ENCODE peak calls at places on chromosomes 3 and 15, in eight cellular contexts. J, N, I, R, D, T, F and L are unnamed samples.

GRCh38 chr3:168618827-168619226 is 523.1 kb upstream of the GOLIM4 start:
- DNase-seq in D (peak; percentile 56), I (no peak), F (no peak), R (no peak), N (no peak), J (no peak), T (no peak), L (no peak)

GRCh38 chr3:66483006-66483928 is 17.6 kb downstream of the LRIG1 start:
- DNase-seq in D (no peak), R (peak; percentile 73), I (no peak), F (peak; percentile 89), N (peak; percentile 84), T (peak; percentile 73), J (no peak), L (no peak)

GRCh38 chr3:17489139-17489538 is 253.3 kb downstream of the TBC1D5 start:
- DNase-seq in T (peak; percentile 77), N (no peak), J (peak; percentile 55), D (no peak), F (no peak), I (no peak), R (no peak), L (no peak)

GRCh38 chr3:148911173-148911572 is 46.1 kb downstream of the CPA3 start:
- DNase-seq in T (no peak), I (no peak), D (peak; percentile 25), N (no peak), J (peak; percentile 29), F (no peak), R (no peak), L (no peak)

GRCh38 chr15:88748651-88749050 is 54.6 kb upstream of the ACAN start:
- DNase-seq in N (no peak), T (no peak), J (no peak), I (no peak), F (no peak), D (no peak), R (no peak), L (no peak)

GRCh38 chr3:99651561-99651960 is 13.2 kb downstream of the COL8A1 start:
- DNase-seq in I (no peak), D (no peak), N (no peak), J (no peak), F (peak; percentile 58), R (peak; percentile 46), T (peak; percentile 81), L (peak; percentile 40)

GRCh38 chr3:154120903-154121235 is 321 bp upstream of the ARHGEF26 start:
- DNase-seq in R (no peak), D (no peak), J (no peak), N (no peak), I (no peak), T (no peak), F (no peak), L (no peak)

GRCh38 chr3:105676621-105677300 is 192.1 kb downstream of the CBLB start:
- DNase-seq in R (no peak), F (no peak), N (no peak), I (no peak), J (no peak), T (no peak), D (no peak), L (no peak)

GRCh38 chr15:99566157-99566900 is 545 bp downstream of the MEF2A start:
- DNase-seq in T (no peak), N (peak; percentile 29), I (peak; percentile 34), J (peak; percentile 27), F (peak; percentile 28), R (peak; percentile 48), D (peak; percentile 39), L (peak; percentile 34)

GRCh38 chr15:25175789-25176615 is 221.2 kb downstream of the SNRPN start:
- DNase-seq in T (no peak), J (no peak), F (peak; percentile 15), R (peak; percentile 1), N (peak; percentile 2), I (peak; percentile 2), D (no peak), L (peak; percentile 9)

GRCh38 chr3:16513141-16514020 is at the start of gene RFTN1:
- DNase-seq in T (peak; percentile 70), J (peak; percentile 54), R (peak; percentile 56), N (peak; percentile 60), F (peak; percentile 32), D (peak; percentile 69), I (peak; percentile 61), L (peak; percentile 20)

GRCh38 chr15:57921371-57921770 is 144.1 kb downstream of the ALDH1A2 start:
- DNase-seq in N (no peak), R (no peak), J (peak; percentile 27), F (peak; percentile 54), I (no peak), T (no peak), D (no peak), L (no peak)

GRCh38 chr15:90691369-90691768 is 25.8 kb upstream of the BLM start:
- DNase-seq in F (no peak), N (no peak), D (peak; percentile 25), I (no peak), T (no peak), R (no peak), J (no peak), L (peak; percentile 56)

GRCh38 chr3:139310474-139310933 is 33.3 kb upstream of the MRPS22 start:
- DNase-seq in F (no peak), T (peak; percentile 92), R (no peak), I (no peak), N (no peak), J (peak; percentile 76), D (no peak), L (peak; percentile 53)

GRCh38 chr3:10184250-10184649 is 19.5 kb downstream of the IRAK2 start:
- DNase-seq in R (no peak), D (no peak), I (no peak), N (no peak), J (peak; percentile 43), T (no peak), F (no peak), L (no peak)

GRCh38 chr15:55587321-55588069 is 650 bp downstream of the PYGO1 start:
- DNase-seq in I (no peak), J (peak; percentile 21), D (peak; percentile 67), R (peak; percentile 51), F (peak; percentile 22), T (peak; percentile 47), N (peak; percentile 5), L (peak; percentile 28)

GRCh38 chr3:166955549-166955948 is 424.5 kb downstream of the ZBBX start:
- DNase-seq in T (no peak), I (no peak), N (no peak), R (no peak), J (no peak), D (no peak), F (no peak), L (no peak)

GRCh38 chr3:171349392-171349791 is 110.8 kb downstream of the TNIK start:
- DNase-seq in R (no peak), I (no peak), T (peak; percentile 18), F (no peak), J (peak; percentile 78), D (no peak), N (no peak), L (no peak)

GRCh38 chr15:88605507-88606436 is 15.4 kb upstream of the AEN start:
- DNase-seq in I (no peak), D (peak; percentile 90), R (peak; percentile 53), T (peak; percentile 29), N (peak; percentile 56), F (no peak), J (peak; percentile 20), L (peak; percentile 78)

GRCh38 chr15:68404056-68404798 is 27.7 kb downstream of the ITGA11 start:
- DNase-seq in D (no peak), I (no peak), N (no peak), T (no peak), R (no peak), F (peak; percentile 16), J (no peak), L (no peak)

GRCh38 chr3:126483321-126483761 is 7.7 kb upstream of the ZXDC start:
- DNase-seq in D (no peak), I (no peak), J (no peak), T (no peak), N (no peak), R (no peak), F (no peak), L (no peak)

DNA sequence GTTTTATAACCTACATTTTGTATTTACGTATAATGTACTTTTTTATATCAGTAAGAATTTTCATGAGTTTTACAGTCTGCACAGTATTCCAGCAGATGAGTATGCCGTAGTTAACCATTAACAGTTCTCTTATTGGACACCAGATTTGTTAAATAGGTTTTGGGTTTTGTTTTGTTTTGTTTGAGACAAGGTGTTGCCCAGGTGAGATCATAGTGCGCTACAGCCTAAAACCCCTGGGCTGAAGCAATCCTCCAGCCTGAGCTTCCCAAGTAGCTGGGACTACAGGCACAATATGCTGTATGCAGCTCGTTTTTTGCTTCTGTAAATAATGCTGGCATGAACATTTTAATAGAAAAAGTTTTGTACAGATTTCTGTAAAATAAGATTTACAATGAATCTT is 88.6 kb upstream of the CHD2 start:
- DNase-seq in I (no peak), J (peak; percentile 83), F (no peak), T (no peak), N (no peak), D (no peak), R (no peak), L (no peak)
- H3K4me3 ChIP-seq in I (peak overlapping the region; percentile 14), J (peak overlapping the region; percentile 26), F (peak overlapping the region; percentile 73), T (no peak overlapping the region), N (peak overlapping the region; percentile 58), D (peak overlapping the region; percentile 52), R (peak overlapping the region; percentile 67), L (no peak overlapping the region)

DNA sequence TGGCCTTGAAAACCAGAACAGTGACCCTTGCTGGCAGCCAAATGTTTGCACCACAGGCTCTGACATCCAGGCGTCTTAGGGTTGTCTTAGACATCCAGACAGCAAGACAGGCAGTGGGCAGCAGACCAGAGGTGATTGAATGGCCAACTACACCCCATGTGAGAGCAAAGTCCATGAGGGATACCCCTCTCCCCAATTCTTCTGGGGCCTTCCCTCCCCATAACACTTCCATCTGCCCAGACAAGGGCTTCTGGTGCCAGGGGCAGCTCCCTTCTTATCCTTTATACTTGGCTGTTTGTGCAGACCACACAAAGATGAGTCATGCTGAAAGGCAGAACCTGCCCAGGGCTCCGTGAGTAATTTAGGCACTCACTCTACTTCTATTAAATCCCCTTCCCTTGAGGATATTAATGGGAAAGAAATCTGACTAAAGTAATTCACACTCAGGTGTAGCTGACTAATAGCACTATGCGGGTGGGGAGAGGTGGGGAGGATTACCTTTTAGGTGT is 257.9 kb downstream of the UACA start:
- DNase-seq in R (no peak), T (peak; percentile 87), N (no peak), F (no peak), J (peak; percentile 95), D (no peak), I (no peak), L (no peak)
- TF ChIP-seq CTCF in R (no peak), T (no peak), N (no peak), F (no peak), J (no peak), D (no peak), I (no peak), L (no peak)

GRCh38 chr3:32857921-32858320 is 40.1 kb downstream of the TRIM71 start:
- DNase-seq in I (no peak), T (no peak), R (no peak), F (no peak), D (no peak), N (no peak), J (no peak), L (no peak)
- H3K4me1 ChIP-seq in I (no peaks in the 10 kb centered on the region), T (no peaks in the 10 kb centered on the region), R (no peaks in the 10 kb centered on the region), F (no peaks in the 10 kb centered on the region), D (peaks cover 99% of the 10 kb centered on the region), N (no peaks in the 10 kb centered on the region), J (no peaks in the 10 kb centered on the region), L (no peaks in the 10 kb centered on the region)

DNA sequence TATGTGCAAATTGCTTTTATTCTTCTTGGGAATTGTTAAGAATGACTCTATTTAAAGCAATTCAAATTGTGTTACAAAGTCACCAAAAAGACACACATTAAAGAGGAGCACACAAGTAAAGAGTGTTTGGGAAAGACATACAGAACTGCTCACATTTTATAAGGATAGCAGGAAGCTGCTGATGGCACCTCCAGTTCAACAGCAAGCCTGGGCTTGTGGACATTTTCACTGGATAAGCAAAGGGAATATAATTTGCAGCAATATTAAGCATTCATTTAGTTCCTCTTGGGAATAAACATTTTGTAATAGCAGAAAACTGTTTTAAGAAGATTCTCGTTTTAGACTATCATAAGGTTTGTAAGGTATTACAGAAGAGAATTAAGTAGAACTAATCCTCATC is 1271.9 kb downstream of the ZPLD1 start:
- DNase-seq in N (no peak), J (no peak), D (no peak), F (no peak), I (no peak), R (no peak), T (no peak), L (no peak)
- H3K4me3 ChIP-seq in N (no peak overlapping the region), J (no peak overlapping the region), D (no peak overlapping the region), F (no peak overlapping the region), I (no peak overlapping the region), R (no peak overlapping the region), T (no peak overlapping the region), L (no peak overlapping the region)